ENCODE peak calls at places on chromosomes 2 and 18, in eight cellular contexts. One of them, this sample, is unnamed. For H3K27me3, the result is how much of the 10 kb centered on the place peaks cover.

GRCh38 chr18:51531496-51531895 is 334.0 kb upstream of the MEX3C start:
- DNase-seq in MM.1S: no peak
- DNase-seq in GM23248: no peak
- DNase-seq in GM23338: no peak
- DNase-seq in HCT116: no peak
- DNase-seq in hepatocyte: no peak
- DNase-seq in neural progenitor cell: no peak
- DNase-seq in SK-N-SH: no peak
- DNase-seq in this sample: peak

GRCh38 chr2:156748238-156748637 is 312.1 kb downstream of the GPD2 start:
- DNase-seq in neural progenitor cell: no peak
- DNase-seq in GM23338: no peak
- DNase-seq in SK-N-SH: no peak
- DNase-seq in hepatocyte: no peak
- DNase-seq in MM.1S: no peak
- DNase-seq in HCT116: no peak
- DNase-seq in GM23248: no peak
- DNase-seq in this sample: no peak

GRCh38 chr2:54455584-54456525 is at the start of gene SPTBN1:
- DNase-seq in neural progenitor cell: peak
- DNase-seq in HCT116: peak
- DNase-seq in MM.1S: peak
- DNase-seq in hepatocyte: peak
- DNase-seq in GM23248: peak
- DNase-seq in GM23338: peak
- DNase-seq in SK-N-SH: peak
- DNase-seq in this sample: peak

GRCh38 chr2:117980783-117981676 is 32.8 kb downstream of the CCDC93 start:
- DNase-seq in GM23248: peak
- DNase-seq in SK-N-SH: no peak
- DNase-seq in hepatocyte: peak
- DNase-seq in GM23338: no peak
- DNase-seq in HCT116: no peak
- DNase-seq in neural progenitor cell: no peak
- DNase-seq in MM.1S: no peak
- DNase-seq in this sample: peak

GRCh38 chr2:53672881-53673522 is 94.6 kb upstream of the CHAC2 start:
- DNase-seq in SK-N-SH: no peak
- DNase-seq in HCT116: no peak
- DNase-seq in hepatocyte: no peak
- DNase-seq in neural progenitor cell: no peak
- DNase-seq in GM23248: peak
- DNase-seq in GM23338: no peak
- DNase-seq in MM.1S: no peak
- DNase-seq in this sample: no peak

GRCh38 chr2:71460595-71461303 is 7.4 kb downstream of the DYSF start:
- DNase-seq in neural progenitor cell: peak
- DNase-seq in MM.1S: no peak
- DNase-seq in GM23248: peak
- DNase-seq in SK-N-SH: peak
- DNase-seq in hepatocyte: no peak
- DNase-seq in HCT116: peak
- DNase-seq in GM23338: peak
- DNase-seq in this sample: peak

GRCh38 chr2:201420442-201421113 is 30.7 kb downstream of the TRAK2 start:
- DNase-seq in SK-N-SH: no peak
- DNase-seq in GM23338: no peak
- DNase-seq in GM23248: peak
- DNase-seq in neural progenitor cell: no peak
- DNase-seq in hepatocyte: no peak
- DNase-seq in HCT116: no peak
- DNase-seq in MM.1S: no peak
- DNase-seq in this sample: peak

GRCh38 chr2:40554665-40555294 is 102.9 kb upstream of the SLC8A1 start:
- DNase-seq in HCT116: peak
- DNase-seq in hepatocyte: peak
- DNase-seq in GM23338: peak
- DNase-seq in SK-N-SH: peak
- DNase-seq in GM23248: peak
- DNase-seq in neural progenitor cell: peak
- DNase-seq in MM.1S: peak
- DNase-seq in this sample: peak

GRCh38 chr18:48136544-48137353 is 206.3 kb upstream of the SMAD2 start:
- DNase-seq in GM23248: peak
- DNase-seq in MM.1S: no peak
- DNase-seq in GM23338: peak
- DNase-seq in SK-N-SH: peak
- DNase-seq in hepatocyte: peak
- DNase-seq in HCT116: no peak
- DNase-seq in neural progenitor cell: peak
- DNase-seq in this sample: no peak

GRCh38 chr18:48138660-48139426 is 208.4 kb upstream of the SMAD2 start:
- DNase-seq in hepatocyte: no peak
- DNase-seq in SK-N-SH: no peak
- DNase-seq in HCT116: no peak
- DNase-seq in GM23248: no peak
- DNase-seq in GM23338: peak
- DNase-seq in MM.1S: no peak
- DNase-seq in neural progenitor cell: no peak
- DNase-seq in this sample: no peak

GRCh38 chr18:48138211-48138610 is 207.8 kb upstream of the SMAD2 start:
- DNase-seq in SK-N-SH: no peak
- DNase-seq in GM23338: peak
- DNase-seq in hepatocyte: no peak
- DNase-seq in MM.1S: no peak
- DNase-seq in GM23248: no peak
- DNase-seq in HCT116: no peak
- DNase-seq in neural progenitor cell: peak
- DNase-seq in this sample: no peak

GRCh38 chr18:48136051-48136543 is 205.6 kb upstream of the SMAD2 start:
- DNase-seq in SK-N-SH: peak
- DNase-seq in HCT116: no peak
- DNase-seq in GM23338: peak
- DNase-seq in neural progenitor cell: peak
- DNase-seq in GM23248: no peak
- DNase-seq in MM.1S: no peak
- DNase-seq in hepatocyte: no peak
- DNase-seq in this sample: no peak

DNA sequence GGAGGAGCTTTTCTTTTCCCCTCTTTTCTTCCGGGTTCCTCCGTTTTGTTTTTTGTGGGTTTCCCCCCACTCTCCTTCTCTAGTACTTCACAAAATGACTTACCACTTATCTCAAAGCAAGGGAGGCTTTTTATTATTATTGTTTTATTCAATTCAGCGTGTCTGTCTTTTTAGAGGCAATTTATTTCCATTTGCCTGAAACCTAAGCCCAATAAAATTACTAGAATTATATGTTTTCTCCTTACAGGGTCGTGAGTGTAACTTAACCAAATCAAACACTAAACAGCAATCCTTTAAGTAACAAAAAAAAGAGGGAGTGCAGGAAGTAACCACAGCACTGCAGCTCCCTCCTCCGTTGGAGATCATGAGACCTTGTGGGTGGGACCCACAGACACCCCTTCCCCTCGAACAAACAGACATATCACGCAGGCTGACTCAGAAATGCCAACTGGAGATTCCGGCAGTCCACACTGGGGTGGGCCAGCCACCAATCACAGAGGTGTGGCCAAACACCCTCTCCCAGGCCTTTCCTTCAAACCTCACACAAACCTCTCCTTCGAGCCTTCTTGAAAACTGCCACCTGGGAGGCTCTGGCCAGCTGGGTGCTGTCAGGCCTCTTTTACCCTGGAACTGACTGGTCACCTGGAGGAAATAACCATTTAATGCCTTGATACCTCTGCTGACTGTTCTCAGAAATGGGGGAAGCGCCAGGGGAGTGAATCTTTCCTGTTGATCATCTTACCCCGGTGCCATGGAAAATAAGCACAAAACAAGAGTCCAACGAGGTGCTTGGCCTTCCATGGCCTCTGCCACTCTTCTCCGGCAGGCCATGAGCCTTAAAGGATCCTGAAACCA is 207.1 kb upstream of the SMAD2 start:
- DNase-seq in neural progenitor cell: no peak
- DNase-seq in HCT116: no peak
- DNase-seq in MM.1S: no peak
- DNase-seq in GM23248: no peak
- DNase-seq in hepatocyte: no peak
- DNase-seq in SK-N-SH: no peak
- DNase-seq in GM23338: peak
- DNase-seq in this sample: peak
- H3K27me3 ChIP-seq in neural progenitor cell: half or more
- H3K27me3 ChIP-seq in HCT116: under half
- H3K27me3 ChIP-seq in MM.1S: under half
- H3K27me3 ChIP-seq in GM23248: half or more
- H3K27me3 ChIP-seq in hepatocyte: under half
- H3K27me3 ChIP-seq in SK-N-SH: half or more
- H3K27me3 ChIP-seq in GM23338: half or more
- H3K27me3 ChIP-seq in this sample: under half

GRCh38 chr2:49772299-49772970 is 618.1 kb upstream of the FSHR start:
- DNase-seq in SK-N-SH: no peak
- DNase-seq in MM.1S: no peak
- DNase-seq in GM23248: no peak
- DNase-seq in HCT116: no peak
- DNase-seq in GM23338: no peak
- DNase-seq in hepatocyte: no peak
- DNase-seq in neural progenitor cell: no peak
- DNase-seq in this sample: no peak

GRCh38 chr2:49770919-49771318 is 616.6 kb upstream of the FSHR start:
- DNase-seq in GM23338: peak
- DNase-seq in neural progenitor cell: peak
- DNase-seq in GM23248: peak
- DNase-seq in SK-N-SH: peak
- DNase-seq in HCT116: no peak
- DNase-seq in hepatocyte: peak
- DNase-seq in MM.1S: no peak
- DNase-seq in this sample: peak
- TF ChIP-seq EZH2phosphoT487 in GM23338: no peak
- TF ChIP-seq EZH2phosphoT487 in neural progenitor cell: no peak
- TF ChIP-seq EZH2phosphoT487 in GM23248: no peak
- TF ChIP-seq EZH2phosphoT487 in SK-N-SH: no peak
- TF ChIP-seq EZH2phosphoT487 in HCT116: no peak
- TF ChIP-seq EZH2phosphoT487 in hepatocyte: no peak
- TF ChIP-seq EZH2phosphoT487 in MM.1S: no peak
- TF ChIP-seq EZH2phosphoT487 in this sample: no peak

GRCh38 chr2:44184106-44184505 is 15.4 kb downstream of the PPM1B start:
- DNase-seq in GM23338: no peak
- DNase-seq in GM23248: no peak
- DNase-seq in HCT116: no peak
- DNase-seq in SK-N-SH: no peak
- DNase-seq in neural progenitor cell: no peak
- DNase-seq in hepatocyte: no peak
- DNase-seq in MM.1S: no peak
- DNase-seq in this sample: no peak

GRCh38 chr2:44181648-44182047 is 13.0 kb downstream of the PPM1B start:
- DNase-seq in hepatocyte: no peak
- DNase-seq in GM23248: no peak
- DNase-seq in MM.1S: no peak
- DNase-seq in neural progenitor cell: no peak
- DNase-seq in SK-N-SH: no peak
- DNase-seq in GM23338: no peak
- DNase-seq in HCT116: no peak
- DNase-seq in this sample: no peak

DNA sequence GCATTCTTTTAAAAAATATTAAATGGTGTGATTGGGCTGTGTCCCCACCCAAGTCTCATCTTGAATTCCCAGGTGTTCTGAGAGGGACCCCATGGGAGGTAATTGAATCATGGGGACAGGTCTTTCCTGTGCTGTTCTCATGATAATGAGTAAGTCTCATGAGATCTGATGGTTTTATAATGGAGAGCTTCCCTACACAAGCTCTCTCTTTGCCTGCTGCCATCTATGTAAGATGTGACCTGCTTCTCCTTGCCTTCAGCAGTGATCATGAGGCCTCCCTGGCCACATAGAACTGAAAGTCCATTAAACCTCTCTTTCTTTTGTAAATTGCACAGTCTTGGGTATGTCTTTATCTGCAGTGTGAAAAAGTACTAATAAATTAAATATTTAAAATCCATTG is 10.3 kb downstream of the PPM1B start:
- DNase-seq in HCT116: no peak
- DNase-seq in neural progenitor cell: no peak
- DNase-seq in GM23338: peak
- DNase-seq in hepatocyte: no peak
- DNase-seq in GM23248: no peak
- DNase-seq in SK-N-SH: no peak
- DNase-seq in MM.1S: no peak
- DNase-seq in this sample: no peak
- H3K4me3 ChIP-seq in HCT116: no peak
- H3K4me3 ChIP-seq in neural progenitor cell: no peak
- H3K4me3 ChIP-seq in GM23338: peak
- H3K4me3 ChIP-seq in hepatocyte: no peak
- H3K4me3 ChIP-seq in GM23248: no peak
- H3K4me3 ChIP-seq in SK-N-SH: no peak
- H3K4me3 ChIP-seq in MM.1S: no peak
- H3K4me3 ChIP-seq in this sample: no peak

GRCh38 chr2:224208034-224208433 is 168.9 kb upstream of the SERPINE2 start:
- DNase-seq in hepatocyte: no peak
- DNase-seq in GM23338: no peak
- DNase-seq in GM23248: peak
- DNase-seq in neural progenitor cell: no peak
- DNase-seq in MM.1S: no peak
- DNase-seq in SK-N-SH: no peak
- DNase-seq in HCT116: no peak
- DNase-seq in this sample: no peak
- H3K27me3 ChIP-seq in hepatocyte: under half
- H3K27me3 ChIP-seq in GM23338: under half
- H3K27me3 ChIP-seq in GM23248: under half
- H3K27me3 ChIP-seq in neural progenitor cell: under half
- H3K27me3 ChIP-seq in MM.1S: under half
- H3K27me3 ChIP-seq in SK-N-SH: under half
- H3K27me3 ChIP-seq in HCT116: under half
- H3K27me3 ChIP-seq in this sample: under half

GRCh38 chr2:43345391-43345813 is 119.0 kb upstream of the ZFP36L2 start:
- DNase-seq in neural progenitor cell: peak
- DNase-seq in GM23248: peak
- DNase-seq in GM23338: peak
- DNase-seq in MM.1S: no peak
- DNase-seq in HCT116: no peak
- DNase-seq in hepatocyte: no peak
- DNase-seq in SK-N-SH: peak
- DNase-seq in this sample: no peak
- TF ChIP-seq EZH2phosphoT487 in neural progenitor cell: no peak
- TF ChIP-seq EZH2phosphoT487 in GM23248: no peak
- TF ChIP-seq EZH2phosphoT487 in GM23338: no peak
- TF ChIP-seq EZH2phosphoT487 in MM.1S: no peak
- TF ChIP-seq EZH2phosphoT487 in HCT116: no peak
- TF ChIP-seq EZH2phosphoT487 in hepatocyte: no peak
- TF ChIP-seq EZH2phosphoT487 in SK-N-SH: no peak
- TF ChIP-seq EZH2phosphoT487 in this sample: no peak

DNA sequence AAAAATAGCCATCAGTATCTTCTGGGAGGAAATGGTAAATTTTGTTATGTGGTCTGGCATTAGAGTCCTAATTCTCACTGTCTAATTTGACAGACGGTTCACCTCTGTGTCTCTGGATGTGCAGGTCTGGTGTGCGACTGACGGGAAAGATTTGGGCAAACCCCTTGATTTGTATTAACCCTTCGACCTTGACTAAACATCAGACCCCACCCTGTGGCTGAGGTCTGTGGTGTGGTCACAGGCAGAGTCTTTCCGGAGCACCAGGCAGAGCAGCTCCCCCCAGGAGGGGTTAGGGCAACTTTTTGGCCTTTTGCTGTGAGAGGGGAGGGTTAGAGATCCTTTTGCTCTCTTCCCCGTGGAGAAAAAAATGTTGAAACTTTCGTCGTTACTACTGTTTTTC is 6.4 kb downstream of the TWIST2 start:
- DNase-seq in HCT116: no peak
- DNase-seq in GM23338: no peak
- DNase-seq in hepatocyte: no peak
- DNase-seq in GM23248: peak
- DNase-seq in MM.1S: no peak
- DNase-seq in neural progenitor cell: no peak
- DNase-seq in SK-N-SH: no peak
- DNase-seq in this sample: no peak
- H3K4me3 ChIP-seq in HCT116: no peak
- H3K4me3 ChIP-seq in GM23338: no peak
- H3K4me3 ChIP-seq in hepatocyte: no peak
- H3K4me3 ChIP-seq in GM23248: peak
- H3K4me3 ChIP-seq in MM.1S: no peak
- H3K4me3 ChIP-seq in neural progenitor cell: no peak
- H3K4me3 ChIP-seq in SK-N-SH: no peak
- H3K4me3 ChIP-seq in this sample: no peak